ENCODE peak calls at places on chromosomes 11 and 22, in five cellular contexts. One of them, this sample, is unnamed.

GRCh38 chr11:117054382-117054781 is 43.8 kb downstream of the SIK3 start:
- DNase-seq in hypothalamus: no peak
- DNase-seq in Caco-2: no peak
- DNase-seq in HuH-7: no peak
- DNase-seq in NCI-H774: no peak
- DNase-seq in this sample: no peak

GRCh38 chr11:60925685-60926267 is 1.5 kb downstream of the TMEM132A start:
- DNase-seq in hypothalamus: no peak
- DNase-seq in Caco-2: no peak
- DNase-seq in HuH-7: peak; percentile 78
- DNase-seq in NCI-H774: no peak
- DNase-seq in this sample: no peak

GRCh38 chr11:26779466-26779865 is 57.6 kb upstream of the SLC5A12 start:
- DNase-seq in hypothalamus: no peak
- DNase-seq in Caco-2: no peak
- DNase-seq in HuH-7: no peak
- DNase-seq in NCI-H774: no peak
- DNase-seq in this sample: no peak

GRCh38 chr22:36238348-36239149 is 778 bp downstream of the APOL2 start:
- DNase-seq in hypothalamus: no peak
- DNase-seq in Caco-2: no peak
- DNase-seq in HuH-7: no peak
- DNase-seq in NCI-H774: no peak
- DNase-seq in this sample: peak; percentile 17

GRCh38 chr11:100927579-100927978 is 202.0 kb downstream of the PGR start:
- DNase-seq in hypothalamus: no peak
- DNase-seq in Caco-2: no peak
- DNase-seq in HuH-7: no peak
- DNase-seq in NCI-H774: no peak
- DNase-seq in this sample: no peak

GRCh38 chr11:67356551-67356866 is 3.2 kb upstream of the POLD4 start:
- DNase-seq in hypothalamus: no peak
- DNase-seq in Caco-2: no peak
- DNase-seq in HuH-7: no peak
- DNase-seq in NCI-H774: no peak
- DNase-seq in this sample: no peak

GRCh38 chr22:50699754-50700386 is 27.2 kb downstream of the SHANK3 start:
- DNase-seq in hypothalamus: no peak
- DNase-seq in Caco-2: no peak
- DNase-seq in HuH-7: peak; percentile 87
- DNase-seq in NCI-H774: no peak
- DNase-seq in this sample: no peak

GRCh38 chr11:1851437-1852180 is 1.3 kb upstream of the LSP1 start:
- DNase-seq in hypothalamus: no peak
- DNase-seq in Caco-2: no peak
- DNase-seq in HuH-7: no peak
- DNase-seq in NCI-H774: no peak
- DNase-seq in this sample: no peak

GRCh38 chr11:72834905-72835304 is 20.7 kb downstream of the ATG16L2 start:
- DNase-seq in hypothalamus: no peak
- DNase-seq in Caco-2: no peak
- DNase-seq in HuH-7: no peak
- DNase-seq in NCI-H774: no peak
- DNase-seq in this sample: no peak

GRCh38 chr11:84800755-84801346 is 826.3 kb downstream of the DLG2 start:
- DNase-seq in hypothalamus: no peak
- DNase-seq in Caco-2: peak; percentile 54
- DNase-seq in HuH-7: peak; percentile 5
- DNase-seq in NCI-H774: no peak
- DNase-seq in this sample: peak; percentile 2

GRCh38 chr22:23097412-23098229 is 27.3 kb downstream of the GNAZ start:
- DNase-seq in hypothalamus: no peak
- DNase-seq in Caco-2: no peak
- DNase-seq in HuH-7: no peak
- DNase-seq in NCI-H774: no peak
- DNase-seq in this sample: no peak

GRCh38 chr11:88555018-88555828 is 217.7 kb upstream of the CTSC start:
- DNase-seq in hypothalamus: no peak
- DNase-seq in Caco-2: no peak
- DNase-seq in HuH-7: no peak
- DNase-seq in NCI-H774: no peak
- DNase-seq in this sample: no peak

GRCh38 chr11:70466596-70466995 is 68.3 kb downstream of the CTTN start:
- DNase-seq in hypothalamus: no peak
- DNase-seq in Caco-2: no peak
- DNase-seq in HuH-7: no peak
- DNase-seq in NCI-H774: no peak
- DNase-seq in this sample: no peak

GRCh38 chr22:20425821-20426615 is 11.6 kb downstream of the SCARF2 start:
- DNase-seq in hypothalamus: no peak
- DNase-seq in Caco-2: no peak
- DNase-seq in HuH-7: no peak
- DNase-seq in NCI-H774: no peak
- DNase-seq in this sample: no peak

GRCh38 chr11:1792461-1792860 is 28.7 kb upstream of the CTSD start:
- DNase-seq in hypothalamus: no peak
- DNase-seq in Caco-2: no peak
- DNase-seq in HuH-7: no peak
- DNase-seq in NCI-H774: no peak
- DNase-seq in this sample: no peak

GRCh38 chr22:38034278-38034882 is 22.8 kb upstream of the PICK1 start:
- DNase-seq in hypothalamus: peak; percentile 73
- DNase-seq in Caco-2: no peak
- DNase-seq in HuH-7: no peak
- DNase-seq in NCI-H774: no peak
- DNase-seq in this sample: no peak

GRCh38 chr11:12618743-12619540 is 55.3 kb upstream of the TEAD1 start:
- DNase-seq in hypothalamus: no peak
- DNase-seq in Caco-2: no peak
- DNase-seq in HuH-7: no peak
- DNase-seq in NCI-H774: no peak
- DNase-seq in this sample: no peak

GRCh38 chr11:57483570-57483934 is 23.2 kb downstream of the RTN4RL2 start:
- DNase-seq in hypothalamus: no peak
- DNase-seq in Caco-2: no peak
- DNase-seq in HuH-7: no peak
- DNase-seq in NCI-H774: no peak
- DNase-seq in this sample: no peak

GRCh38 chr11:69374110-69374981 is 80.4 kb downstream of the MYEOV start:
- DNase-seq in hypothalamus: no peak
- DNase-seq in Caco-2: peak; percentile 43
- DNase-seq in HuH-7: no peak
- DNase-seq in NCI-H774: no peak
- DNase-seq in this sample: no peak

GRCh38 chr11:44036811-44037657 is 10.7 kb upstream of the ACCSL start:
- DNase-seq in hypothalamus: peak; percentile 73
- DNase-seq in Caco-2: peak; percentile 67
- DNase-seq in HuH-7: peak; percentile 66
- DNase-seq in NCI-H774: peak; percentile 61
- DNase-seq in this sample: peak; percentile 89

GRCh38 chr22:41469218-41469851 is 418 bp downstream of the ACO2 start:
- DNase-seq in hypothalamus: no peak
- DNase-seq in Caco-2: peak; percentile 54
- DNase-seq in HuH-7: no peak
- DNase-seq in NCI-H774: no peak
- DNase-seq in this sample: peak; percentile 38

GRCh38 chr11:82246926-82247325 is 486.7 kb downstream of the FAM181B start:
- DNase-seq in hypothalamus: no peak
- DNase-seq in Caco-2: no peak
- DNase-seq in HuH-7: no peak
- DNase-seq in NCI-H774: no peak
- DNase-seq in this sample: no peak

GRCh38 chr11:29280452-29280851 is 736.4 kb downstream of the KCNA4 start:
- DNase-seq in hypothalamus: no peak
- DNase-seq in Caco-2: no peak
- DNase-seq in HuH-7: no peak
- DNase-seq in NCI-H774: peak; percentile 17
- DNase-seq in this sample: no peak

GRCh38 chr22:44700456-44700855 is 1.5 kb upstream of the PRR5 start:
- DNase-seq in hypothalamus: no peak
- DNase-seq in Caco-2: no peak
- DNase-seq in HuH-7: no peak
- DNase-seq in NCI-H774: no peak
- DNase-seq in this sample: no peak

GRCh38 chr22:27124336-27125023 is 467.1 kb downstream of the MIAT start:
- DNase-seq in hypothalamus: no peak
- DNase-seq in Caco-2: no peak
- DNase-seq in HuH-7: no peak
- DNase-seq in NCI-H774: no peak
- DNase-seq in this sample: no peak

GRCh38 chr11:60951909-60952741 is at the start of gene SLC15A3:
- DNase-seq in hypothalamus: no peak
- DNase-seq in Caco-2: no peak
- DNase-seq in HuH-7: no peak
- DNase-seq in NCI-H774: no peak
- DNase-seq in this sample: no peak

GRCh38 chr22:50547231-50547851 is 1.6 kb downstream of the KLHDC7B start:
- DNase-seq in hypothalamus: no peak
- DNase-seq in Caco-2: no peak
- DNase-seq in HuH-7: no peak
- DNase-seq in NCI-H774: no peak
- DNase-seq in this sample: no peak

GRCh38 chr11:75850787-75851186 is 35.8 kb downstream of the UVRAG start:
- DNase-seq in hypothalamus: no peak
- DNase-seq in Caco-2: no peak
- DNase-seq in HuH-7: no peak
- DNase-seq in NCI-H774: no peak
- DNase-seq in this sample: no peak

GRCh38 chr11:43927925-43928707 is 14.3 kb upstream of the C11orf96 start:
- DNase-seq in hypothalamus: no peak
- DNase-seq in Caco-2: no peak
- DNase-seq in HuH-7: no peak
- DNase-seq in NCI-H774: no peak
- DNase-seq in this sample: no peak

GRCh38 chr11:35897019-35897418 is 46.8 kb upstream of the LDLRAD3 start:
- DNase-seq in hypothalamus: no peak
- DNase-seq in Caco-2: no peak
- DNase-seq in HuH-7: no peak
- DNase-seq in NCI-H774: no peak
- DNase-seq in this sample: no peak

GRCh38 chr22:23047742-23048141 is 22.6 kb upstream of the GNAZ start:
- DNase-seq in hypothalamus: no peak
- DNase-seq in Caco-2: no peak
- DNase-seq in HuH-7: no peak
- DNase-seq in NCI-H774: no peak
- DNase-seq in this sample: no peak

GRCh38 chr22:30314918-30315317 is 11.8 kb downstream of the TBC1D10A start:
- DNase-seq in hypothalamus: no peak
- DNase-seq in Caco-2: no peak
- DNase-seq in HuH-7: no peak
- DNase-seq in NCI-H774: no peak
- DNase-seq in this sample: no peak

GRCh38 chr11:112132737-112133136 is 31.2 kb downstream of the IL18 start:
- DNase-seq in hypothalamus: no peak
- DNase-seq in Caco-2: no peak
- DNase-seq in HuH-7: no peak
- DNase-seq in NCI-H774: no peak
- DNase-seq in this sample: peak; percentile 31

GRCh38 chr11:69959461-69959860 is 118.7 kb upstream of the ANO1 start:
- DNase-seq in hypothalamus: no peak
- DNase-seq in Caco-2: no peak
- DNase-seq in HuH-7: no peak
- DNase-seq in NCI-H774: no peak
- DNase-seq in this sample: no peak

GRCh38 chr11:34050967-34051348 is 573 bp upstream of the CAPRIN1 start:
- DNase-seq in hypothalamus: no peak
- DNase-seq in Caco-2: no peak
- DNase-seq in HuH-7: no peak
- DNase-seq in NCI-H774: peak; percentile 30
- DNase-seq in this sample: peak; percentile 79

GRCh38 chr11:45108070-45109064 is 38.1 kb upstream of the PRDM11 start:
- DNase-seq in hypothalamus: no peak
- DNase-seq in Caco-2: no peak
- DNase-seq in HuH-7: no peak
- DNase-seq in NCI-H774: no peak
- DNase-seq in this sample: no peak